ENCODE peak calls at places on chromosome 1, in seven cellular contexts. G is astrocyte of the spinal cord, B is GM13976, X is colonic mucosa, J is breast epithelium, V is fibroblast of the aortic adventitia, T is foreskin fibroblast. P is an unnamed sample.

GRCh38 chr1:186875874-186876273 is 47.1 kb downstream of the PLA2G4A start:
- DNase-seq in T (no peak), V (no peak), B (no peak), J (no peak), G (no peak), X (no peak), P (no peak)

GRCh38 chr1:5119496-5120234 is 465.3 kb downstream of the AJAP1 start:
- DNase-seq in B (no peak), X (no peak), J (no peak), V (no peak), G (no peak), T (no peak), P (peak)

GRCh38 chr1:177959793-177960515 is 9.9 kb downstream of the SEC16B start:
- DNase-seq in X (no peak), G (peak), B (no peak), V (peak), J (no peak), T (no peak), P (no peak)

GRCh38 chr1:24278726-24279125 is 40.4 kb upstream of the GRHL3 start:
- DNase-seq in B (no peak), X (no peak), V (no peak), G (no peak), T (no peak), J (no peak), P (no peak)

GRCh38 chr1:185483647-185484450 is 166.8 kb upstream of the IVNS1ABP start:
- DNase-seq in X (no peak), J (no peak), B (no peak), V (peak), T (peak), G (peak), P (no peak)

GRCh38 chr1:61782771-61783170 is 40.5 kb downstream of the PATJ start:
- DNase-seq in X (no peak), B (no peak), T (no peak), V (no peak), G (no peak), J (no peak), P (no peak)

GRCh38 chr1:201583663-201584062 is 44.7 kb downstream of the NAV1 start:
- DNase-seq in G (no peak), X (no peak), J (no peak), T (no peak), V (no peak), B (no peak), P (no peak)

GRCh38 chr1:233790662-233791371 is 113.7 kb upstream of the SLC35F3 start:
- DNase-seq in V (peak), X (peak), T (peak), B (peak), J (no peak), G (peak), P (peak)

GRCh38 chr1:163983097-163983496 is 575.9 kb upstream of the PBX1 start:
- DNase-seq in B (no peak), V (no peak), G (no peak), X (no peak), T (no peak), J (no peak), P (no peak)

GRCh38 chr1:116128669-116129068 is 17.5 kb downstream of the MAB21L3 start:
- DNase-seq in G (no peak), J (no peak), B (no peak), V (no peak), X (no peak), T (no peak), P (no peak)

GRCh38 chr1:11339346-11340247 is 66.6 kb downstream of the UBIAD1 start:
- DNase-seq in J (no peak), X (peak), B (no peak), V (no peak), T (no peak), G (no peak), P (peak)

GRCh38 chr1:51690285-51690961 is 73.5 kb downstream of the OSBPL9 start:
- DNase-seq in J (no peak), G (peak), X (no peak), B (no peak), T (peak), V (peak), P (no peak)

GRCh38 chr1:64540265-64540791 is 70.4 kb downstream of the CACHD1 start:
- DNase-seq in V (peak), X (no peak), T (peak), J (no peak), G (peak), B (no peak), P (no peak)

GRCh38 chr1:113074237-113074636 is 1.2 kb downstream of the LRIG2 start:
- DNase-seq in G (peak), J (no peak), B (peak), T (no peak), V (peak), X (no peak), P (no peak)

GRCh38 chr1:15158506-15159165 is 5.1 kb downstream of the TMEM51 start:
- DNase-seq in T (no peak), X (no peak), G (peak), V (peak), J (no peak), B (no peak), P (no peak)

GRCh38 chr1:22854688-22855565 is 117.7 kb downstream of the LACTBL1 start:
- DNase-seq in J (no peak), G (no peak), V (no peak), T (no peak), B (no peak), X (no peak), P (peak)

GRCh38 chr1:66436378-66437135 is 97.4 kb upstream of the SGIP1 start:
- DNase-seq in V (peak), T (peak), X (no peak), B (peak), G (peak), J (no peak), P (peak)

DNA sequence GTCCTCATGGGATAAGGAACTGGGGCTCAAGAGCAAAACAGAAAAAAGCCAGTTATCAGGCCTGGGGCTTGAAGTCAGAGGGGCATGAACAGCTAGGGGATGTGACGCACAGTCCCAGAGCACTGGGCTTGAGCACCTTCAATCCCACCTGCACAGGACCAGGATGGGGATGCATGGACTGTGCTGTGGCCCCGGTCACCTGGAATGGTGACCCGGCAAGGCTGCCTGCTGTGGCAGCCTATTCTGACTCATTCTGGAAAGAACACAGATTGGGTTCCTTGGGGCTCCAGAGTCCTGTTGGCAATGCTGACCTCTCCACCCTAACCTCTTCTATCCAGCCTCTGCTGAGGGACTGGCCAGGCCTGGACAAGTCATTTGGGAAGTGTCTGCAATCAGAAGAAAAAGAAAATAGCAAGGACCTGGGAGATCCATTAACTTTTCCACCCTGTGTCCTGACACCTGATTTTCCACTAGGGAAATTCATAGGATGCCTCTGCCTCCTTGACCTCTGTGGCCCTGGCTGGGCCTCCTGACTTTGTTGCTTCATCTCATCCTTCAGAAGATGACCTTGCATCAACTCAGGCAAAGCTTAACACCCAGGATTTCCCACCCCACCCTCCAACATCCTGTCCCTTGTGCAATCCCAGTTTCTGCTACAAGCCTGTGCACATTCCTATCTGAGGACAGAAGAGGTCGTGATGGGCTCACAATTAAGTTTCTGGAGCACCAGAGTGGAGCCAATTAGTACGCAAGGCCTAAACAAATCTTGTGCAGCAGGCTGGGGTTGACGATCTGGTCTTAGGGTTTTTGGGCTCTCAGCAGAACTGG is 17.9 kb upstream of the FMOD start:
- DNase-seq in B (no peak), T (peak), X (peak), G (no peak), V (peak), J (no peak), P (no peak)
- TF ChIP-seq CTCF in B (no peak), T (peak), X (no peak), G (no peak), V (peak), J (peak), P (no peak)

GRCh38 chr1:63073530-63074306 is 248.6 kb upstream of the FOXD3 start:
- DNase-seq in G (no peak), T (peak), V (no peak), B (peak), X (no peak), J (no peak), P (peak)
- TF ChIP-seq CTCF in G (peak), T (no peak), V (no peak), B (no peak), X (no peak), J (no peak), P (peak)

GRCh38 chr1:206468571-206468970 is 1.7 kb upstream of the IKBKE start:
- DNase-seq in B (no peak), X (no peak), J (no peak), T (no peak), G (no peak), V (no peak), P (no peak)
- TF ChIP-seq CTCF in B (no peak), X (no peak), J (no peak), T (no peak), G (no peak), V (no peak), P (peak)

GRCh38 chr1:210477328-210477924 is 148.7 kb downstream of the HHAT start:
- DNase-seq in B (no peak), X (no peak), G (peak), V (no peak), T (peak), J (no peak), P (no peak)
- TF ChIP-seq CTCF in B (no peak), X (no peak), G (no peak), V (no peak), T (no peak), J (no peak), P (peak)

GRCh38 chr1:154906621-154907081 is 29.9 kb downstream of the PMVK start:
- DNase-seq in V (no peak), J (no peak), G (no peak), B (no peak), T (no peak), X (peak), P (peak)
- TF ChIP-seq CTCF in V (peak), J (peak), G (peak), B (peak), T (peak), X (peak), P (peak)

GRCh38 chr1:230540416-230540815 is 101.9 kb upstream of the COG2 start:
- DNase-seq in T (no peak), J (no peak), G (no peak), B (no peak), X (no peak), V (no peak), P (no peak)
- TF ChIP-seq CTCF in T (no peak), J (no peak), G (no peak), B (no peak), X (no peak), V (no peak), P (no peak)

P was measured in endodermal cell.